ENCODE peak calls at places on chromosomes 4 and X, in ten cellular contexts. U, D, R, B, Z, V, H, L, X and T are unnamed samples.

GRCh38 chrX:153477039-153477438 is 6.7 kb upstream of the HAUS7 start:
- DNase-seq in U (no peak), D (no peak), R (no peak), B (peak), Z (no peak), V (no peak), H (no peak), L (no peak), X (peak), T (peak)

GRCh38 chrX:64894454-64895038 is 81.7 kb downstream of the ZC4H2 start:
- DNase-seq in U (no peak), D (no peak), R (no peak), B (no peak), Z (peak), V (no peak), H (peak), L (no peak), X (peak), T (no peak)

GRCh38 chr4:125677665-125678307 is 363.0 kb downstream of the FAT4 start:
- DNase-seq in U (no peak), D (no peak), R (no peak), B (no peak), Z (no peak), V (no peak), H (no peak), L (no peak), X (no peak), T (no peak)

GRCh38 chr4:76194325-76194724 is 19.3 kb downstream of the SCARB2 start:
- DNase-seq in U (no peak), D (peak), R (no peak), B (peak), Z (no peak), V (no peak), H (no peak), L (peak), X (peak), T (peak)

GRCh38 chr4:81409836-81410235 is 61.9 kb downstream of the RASGEF1B start:
- DNase-seq in U (no peak), D (no peak), R (no peak), B (no peak), Z (no peak), V (no peak), H (no peak), L (no peak), X (no peak), T (no peak)

GRCh38 chr4:10716163-10716562 is 31.6 kb upstream of the CLNK start:
- DNase-seq in U (no peak), D (no peak), R (no peak), B (peak), Z (no peak), V (no peak), H (no peak), L (no peak), X (no peak), T (no peak)

GRCh38 chr4:81606166-81606565 is 134.5 kb upstream of the RASGEF1B start:
- DNase-seq in U (no peak), D (no peak), R (no peak), B (no peak), Z (no peak), V (no peak), H (no peak), L (no peak), X (no peak), T (no peak)

GRCh38 chr4:170278481-170278880 is 188.7 kb upstream of the AADAT start:
- DNase-seq in U (no peak), D (no peak), R (no peak), B (no peak), Z (no peak), V (no peak), H (no peak), L (no peak), X (no peak), T (no peak)

GRCh38 chr4:168853770-168854169 is 156.3 kb downstream of the CBR4 start:
- DNase-seq in U (no peak), D (no peak), R (no peak), B (no peak), Z (no peak), V (no peak), H (no peak), L (no peak), X (no peak), T (no peak)

GRCh38 chr4:173998471-173999144 is 284.9 kb downstream of the FBXO8 start:
- DNase-seq in U (no peak), D (no peak), R (no peak), B (no peak), Z (no peak), V (no peak), H (no peak), L (no peak), X (no peak), T (no peak)

GRCh38 chr4:150009533-150009932 is 68.7 kb upstream of the DCLK2 start:
- DNase-seq in U (no peak), D (no peak), R (no peak), B (no peak), Z (no peak), V (no peak), H (no peak), L (no peak), X (no peak), T (no peak)

GRCh38 chr4:108902769-108903168 is 139.9 kb upstream of the ETNPPL start:
- DNase-seq in U (no peak), D (no peak), R (no peak), B (no peak), Z (no peak), V (no peak), H (no peak), L (no peak), X (no peak), T (no peak)

GRCh38 chr4:55038176-55038890 is 87.1 kb downstream of the KDR start:
- DNase-seq in U (no peak), D (no peak), R (no peak), B (peak), Z (no peak), V (no peak), H (no peak), L (peak), X (peak), T (no peak)

GRCh38 chr4:166421556-166422156 is 548.6 kb downstream of the TLL1 start:
- DNase-seq in U (no peak), D (peak), R (no peak), B (peak), Z (no peak), V (no peak), H (no peak), L (no peak), X (peak), T (peak)

GRCh38 chr4:40990899-40991265 is 223.5 kb downstream of the APBB2 start:
- DNase-seq in U (no peak), D (no peak), R (no peak), B (no peak), Z (no peak), V (no peak), H (peak), L (no peak), X (peak), T (no peak)

GRCh38 chrX:147693511-147693910 is 218.2 kb upstream of the FMR1 start:
- DNase-seq in U (no peak), D (no peak), R (no peak), B (no peak), Z (no peak), V (no peak), H (no peak), L (no peak), X (no peak), T (no peak)

GRCh38 chrX:114626323-114626722 is 42.4 kb downstream of the HTR2C start:
- DNase-seq in U (no peak), D (no peak), R (no peak), B (peak), Z (no peak), V (no peak), H (no peak), L (no peak), X (peak), T (peak)

GRCh38 chrX:94065091-94065490 is 391.1 kb downstream of the FAM133A start:
- DNase-seq in U (no peak), D (no peak), R (no peak), B (no peak), Z (no peak), V (no peak), H (no peak), L (no peak), X (no peak), T (no peak)

GRCh38 chr4:184168406-184169019 is 49.2 kb downstream of the ENPP6 start:
- DNase-seq in U (peak), D (peak), R (no peak), B (peak), Z (peak), V (peak), H (peak), L (peak), X (peak), T (peak)

GRCh38 chrX:39212456-39212855 is 411.2 kb downstream of the MID1IP1 start:
- DNase-seq in U (no peak), D (no peak), R (no peak), B (no peak), Z (no peak), V (no peak), H (no peak), L (no peak), X (no peak), T (no peak)

GRCh38 chr4:98242538-98242937 is 18.6 kb upstream of the RAP1GDS1 start:
- DNase-seq in U (no peak), D (no peak), R (no peak), B (no peak), Z (no peak), V (no peak), H (no peak), L (no peak), X (no peak), T (no peak)

GRCh38 chr4:141845901-141846300 is 209.5 kb downstream of the IL15 start:
- DNase-seq in U (no peak), D (no peak), R (no peak), B (no peak), Z (no peak), V (no peak), H (no peak), L (no peak), X (no peak), T (no peak)

GRCh38 chr4:140112576-140112975 is 41.4 kb downstream of the MAML3 start:
- DNase-seq in U (no peak), D (no peak), R (no peak), B (no peak), Z (no peak), V (no peak), H (no peak), L (no peak), X (no peak), T (no peak)

GRCh38 chrX:57573754-57574153 is 18.1 kb upstream of the ZXDB start:
- DNase-seq in U (no peak), D (no peak), R (no peak), B (no peak), Z (peak), V (no peak), H (peak), L (no peak), X (peak), T (no peak)
- TF ChIP-seq CTCF in U (no peak), D (peak), R (no peak), B (peak), Z (peak), V (peak), H (peak), L (no peak), X (peak), T (peak)

GRCh38 chr4:155742310-155743015 is 16.4 kb upstream of the GUCY1B1 start:
- DNase-seq in U (no peak), D (no peak), R (no peak), B (no peak), Z (no peak), V (no peak), H (no peak), L (no peak), X (no peak), T (no peak)
- TF ChIP-seq CTCF in U (no peak), D (no peak), R (no peak), B (peak), Z (peak), V (no peak), H (peak), L (no peak), X (no peak), T (no peak)

GRCh38 chr4:78669453-78669852 is 106.7 kb upstream of the BMP2K start:
- DNase-seq in U (no peak), D (no peak), R (no peak), B (no peak), Z (no peak), V (no peak), H (peak), L (no peak), X (no peak), T (no peak)
- TF ChIP-seq CTCF in U (no peak), D (peak), R (no peak), B (peak), Z (peak), V (peak), H (peak), L (no peak), X (peak), T (peak)

DNA sequence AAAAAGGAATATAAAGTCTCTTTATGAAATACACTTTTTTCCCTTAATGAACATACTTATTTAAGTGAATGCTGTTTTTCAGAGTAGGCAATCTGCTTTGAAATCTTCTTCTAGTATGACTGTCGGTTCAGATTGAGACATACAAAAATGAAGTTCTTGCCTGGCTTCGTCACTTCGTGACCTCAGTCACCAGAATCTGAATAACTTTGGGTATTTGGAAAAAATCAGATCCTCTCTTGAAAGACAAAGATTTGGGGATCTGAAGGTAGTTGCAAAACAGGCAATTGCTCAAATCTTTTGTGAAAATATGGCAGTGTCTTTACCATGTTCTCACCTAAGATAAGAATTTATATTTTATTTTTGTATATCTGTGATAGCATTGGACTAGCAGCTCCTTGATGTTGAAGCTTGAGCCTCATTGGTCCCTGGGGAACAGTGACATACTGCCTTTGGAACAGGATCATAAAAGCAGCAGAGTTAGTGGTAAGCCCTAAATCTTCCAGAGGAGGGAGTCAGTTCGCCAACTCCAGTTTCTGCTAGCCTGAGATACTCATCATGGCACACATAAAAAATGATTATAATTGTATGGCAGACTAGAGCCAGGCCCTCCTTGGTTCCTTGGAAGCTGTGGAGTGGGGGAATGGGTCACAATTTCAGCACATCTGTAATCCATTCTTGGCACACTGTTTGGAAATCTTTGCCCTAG is 4.9 kb downstream of the ARFIP1 start:
- DNase-seq in U (no peak), D (peak), R (no peak), B (peak), Z (peak), V (no peak), H (peak), L (no peak), X (peak), T (peak)
- TF ChIP-seq CTCF in U (no peak), D (peak), R (no peak), B (peak), Z (peak), V (no peak), H (peak), L (no peak), X (peak), T (peak)

GRCh38 chr4:92615049-92615448 is 311.3 kb downstream of the GRID2 start:
- DNase-seq in U (no peak), D (no peak), R (no peak), B (no peak), Z (no peak), V (no peak), H (no peak), L (no peak), X (no peak), T (no peak)

DNA sequence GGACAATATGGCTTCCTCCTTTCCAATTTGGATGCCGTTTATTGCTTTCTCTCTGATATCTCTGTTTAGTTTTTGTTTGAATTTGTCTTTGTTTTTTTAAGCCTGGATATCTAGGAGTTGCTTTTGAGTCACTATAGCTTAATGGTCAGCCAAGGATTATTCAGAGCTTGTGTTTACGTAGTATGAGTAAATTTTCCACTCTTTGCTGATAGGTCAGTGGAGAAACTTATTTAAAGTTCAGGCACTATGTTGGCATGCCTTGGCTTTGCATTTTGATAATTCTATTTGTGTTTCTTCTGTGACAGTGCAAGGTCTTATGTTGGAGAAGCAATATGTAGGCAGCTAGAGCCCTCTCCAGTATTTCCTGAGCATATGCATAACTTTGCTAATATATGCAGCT is 315.2 kb downstream of the GRID2 start:
- DNase-seq in U (no peak), D (no peak), R (no peak), B (peak), Z (no peak), V (no peak), H (no peak), L (no peak), X (peak), T (no peak)
- TF ChIP-seq CTCF in U (no peak), D (no peak), R (no peak), B (no peak), Z (no peak), V (no peak), H (no peak), L (no peak), X (no peak), T (no peak)

GRCh38 chrX:41761702-41762101 is 37.7 kb downstream of the GPR82 start:
- DNase-seq in U (no peak), D (no peak), R (no peak), B (no peak), Z (no peak), V (no peak), H (no peak), L (no peak), X (no peak), T (no peak)

GRCh38 chrX:41758391-41758790 is 34.4 kb downstream of the GPR82 start:
- DNase-seq in U (no peak), D (no peak), R (no peak), B (no peak), Z (no peak), V (no peak), H (no peak), L (no peak), X (peak), T (no peak)

GRCh38 chrX:41761169-41761568 is 37.2 kb downstream of the GPR82 start:
- DNase-seq in U (no peak), D (no peak), R (no peak), B (no peak), Z (no peak), V (no peak), H (no peak), L (no peak), X (no peak), T (no peak)

GRCh38 chrX:41759817-41760216 is 35.8 kb downstream of the GPR82 start:
- DNase-seq in U (no peak), D (no peak), R (no peak), B (peak), Z (no peak), V (no peak), H (peak), L (no peak), X (peak), T (peak)
- TF ChIP-seq CTCF in U (peak), D (peak), R (no peak), B (peak), Z (peak), V (peak), H (peak), L (no peak), X (peak), T (peak)

DNA sequence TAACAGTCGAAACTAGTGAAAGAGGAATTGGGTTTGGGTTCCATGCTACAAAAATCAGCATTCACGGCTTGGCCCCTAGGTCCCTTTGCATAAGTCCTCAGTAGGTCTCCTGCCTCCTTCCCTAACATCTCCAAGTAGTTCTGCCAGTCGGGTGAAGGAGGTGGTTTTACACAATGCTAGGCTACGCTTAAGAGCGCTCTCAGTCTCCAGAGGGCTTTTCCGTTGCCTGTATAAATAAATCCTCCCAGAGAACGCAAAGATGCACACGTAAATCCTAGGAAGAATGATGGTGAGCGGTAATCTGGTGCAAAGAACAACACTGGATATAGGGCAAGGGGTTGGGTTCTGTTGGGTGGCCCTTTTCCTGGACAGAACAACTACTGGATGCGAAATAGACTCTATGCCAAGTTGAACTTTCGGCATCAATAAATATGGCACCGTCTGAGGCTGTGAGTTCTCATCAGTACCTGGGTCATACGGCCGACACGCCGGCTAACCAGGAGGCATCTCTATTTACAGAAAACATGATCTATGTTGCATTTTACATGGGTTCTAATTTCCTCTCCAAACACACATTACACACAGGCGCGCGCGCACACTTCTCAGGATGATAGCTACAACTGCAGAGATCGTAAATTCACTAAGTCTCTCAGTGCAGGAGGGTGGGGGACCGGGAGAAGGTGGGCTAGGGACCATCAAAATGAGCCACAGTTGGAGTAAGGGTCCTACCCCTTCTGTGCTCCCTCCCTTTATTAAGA is 1.3 kb downstream of the CAMK2D start:
- DNase-seq in U (peak), D (no peak), R (peak), B (peak), Z (peak), V (peak), H (peak), L (peak), X (peak), T (peak)
- TF ChIP-seq CTCF in U (no peak), D (no peak), R (no peak), B (no peak), Z (no peak), V (no peak), H (no peak), L (no peak), X (no peak), T (no peak)

GRCh38 chr4:7505116-7505900 is 70.6 kb upstream of the PSAPL1 start:
- DNase-seq in U (no peak), D (no peak), R (no peak), B (no peak), Z (no peak), V (no peak), H (no peak), L (no peak), X (no peak), T (no peak)

GRCh38 chr4:7506572-7506971 is 71.8 kb upstream of the PSAPL1 start:
- DNase-seq in U (no peak), D (no peak), R (no peak), B (no peak), Z (no peak), V (no peak), H (no peak), L (no peak), X (no peak), T (no peak)

GRCh38 chr4:7510066-7510465 is 75.3 kb upstream of the PSAPL1 start:
- DNase-seq in U (no peak), D (no peak), R (no peak), B (no peak), Z (no peak), V (no peak), H (no peak), L (no peak), X (no peak), T (no peak)

GRCh38 chr4:7506119-7506518 is 71.4 kb upstream of the PSAPL1 start:
- DNase-seq in U (no peak), D (no peak), R (no peak), B (no peak), Z (no peak), V (no peak), H (no peak), L (no peak), X (no peak), T (no peak)

DNA sequence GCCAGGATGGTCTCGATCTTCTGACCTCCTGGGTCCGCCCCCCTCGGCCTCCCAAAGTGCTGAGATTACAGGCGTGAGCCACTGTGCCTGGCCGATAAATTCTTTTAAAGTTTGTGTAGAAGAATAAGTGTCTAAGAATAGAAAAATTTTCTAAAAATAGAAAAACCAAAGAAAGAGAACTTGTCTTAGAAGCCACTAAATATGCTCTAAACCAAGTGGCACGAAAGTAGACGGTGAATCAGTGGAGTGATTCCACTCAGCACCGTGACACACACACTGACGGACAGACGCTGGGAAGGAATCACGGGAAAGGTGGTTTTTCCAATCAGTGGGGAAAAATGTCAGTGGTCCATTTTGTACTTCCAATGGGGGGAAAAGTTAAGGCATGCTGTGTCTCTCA is 72.7 kb upstream of the PSAPL1 start:
- DNase-seq in U (no peak), D (peak), R (no peak), B (no peak), Z (no peak), V (no peak), H (no peak), L (no peak), X (no peak), T (peak)
- TF ChIP-seq CTCF in U (no peak), D (no peak), R (no peak), B (no peak), Z (no peak), V (no peak), H (no peak), L (no peak), X (no peak), T (no peak)